ENCODE peak calls at places on chromosomes 16 and 17, in four cellular contexts. D is stimulated activated naive CD8-positive, alpha-beta T cell treated with anti-CD3 and anti-CD28 coated beads, Interleukin-15, Interleukin-2, amounts not matched to agents 100 U/mL and 50 U/mL, for 24 hours; O is iris pigment epithelial cell; B is HEK293T. N is an unnamed sample.

GRCh38 chr17:78133179-78133951 is 2.8 kb downstream of the TMC8 start:
- DNase-seq in O (no peak), D (no peak), B (no peak), N (no peak)

GRCh38 chr17:29212681-29213121 is 32.5 kb upstream of the MYO18A start:
- DNase-seq in D (no peak), O (no peak), B (no peak), N (no peak)

GRCh38 chr17:79746955-79747507 is 16.3 kb downstream of the ENPP7 start:
- DNase-seq in B (no peak), D (no peak), O (no peak), N (no peak)

GRCh38 chr16:31712064-31712540 is 161.5 kb upstream of the ZNF267 start:
- DNase-seq in O (no peak), B (no peak), D (no peak), N (peak; percentile 5)

GRCh38 chr17:4895676-4896331 is 3.5 kb upstream of the C17orf107 start:
- DNase-seq in D (no peak), O (no peak), B (no peak), N (peak; percentile 28)

GRCh38 chr17:38925263-38925995 is at the start of gene LASP1NB:
- DNase-seq in D (peak; percentile 78), B (no peak), O (peak; percentile 28), N (peak; percentile 41)

GRCh38 chr17:2137342-2138098 is 82.6 kb downstream of the HIC1 start:
- DNase-seq in D (no peak), B (no peak), O (peak; percentile 90), N (peak; percentile 62)

GRCh38 chr17:46771601-46772012 is 46.9 kb downstream of the WNT3 start:
- DNase-seq in D (peak; percentile 9), B (peak; percentile 69), O (no peak), N (peak; percentile 83)

GRCh38 chr16:27281285-27281684 is 12.7 kb upstream of the NSMCE1 start:
- DNase-seq in B (no peak), O (no peak), D (no peak), N (no peak)

GRCh38 chr17:10702574-10702973 is 5.2 kb downstream of the ADPRM start:
- DNase-seq in D (no peak), B (no peak), O (peak; percentile 88), N (peak; percentile 11)

GRCh38 chr16:57938936-57939871 is 31.7 kb downstream of the CNGB1 start:
- DNase-seq in D (no peak), B (no peak), O (peak; percentile 23), N (no peak)

GRCh38 chr16:28289106-28289505 is 3.2 kb upstream of the SBK1 start:
- DNase-seq in B (no peak), D (no peak), O (no peak), N (no peak)

GRCh38 chr17:48609754-48610281 is 999 bp downstream of the HOXB7 start:
- DNase-seq in B (no peak), O (no peak), D (no peak), N (no peak)

GRCh38 chr17:17403899-17404576 is 72.8 kb upstream of the MED9 start:
- DNase-seq in D (peak; percentile 46), O (no peak), B (no peak), N (no peak)

GRCh38 chr16:84044108-84044488 is 1.5 kb upstream of the SLC38A8 start:
- DNase-seq in O (peak; percentile 26), B (peak; percentile 45), D (no peak), N (peak; percentile 68)

GRCh38 chr17:57832711-57833596 is 16.9 kb downstream of the MRPS23 start:
- DNase-seq in D (peak; percentile 77), O (peak; percentile 76), B (peak; percentile 72), N (peak; percentile 64)

N was measured in K562.